ENCODE peak calls at places on chromosomes 2 and 18, in seven cellular contexts. M, W, T, V, Y, X and P are unnamed samples.

GRCh38 chr2:113167962-113168340 is 5.8 kb upstream of the PSD4 start:
- DNase-seq in M (no peak), W (no peak), T (no peak), V (no peak), Y (no peak), X (no peak), P (no peak)

GRCh38 chr18:5891361-5892215 is 3.7 kb downstream of the TMEM200C start:
- DNase-seq in M (peak), W (peak), T (no peak), V (no peak), Y (no peak), X (no peak), P (no peak)

GRCh38 chr2:98578231-98578630 is 30.1 kb downstream of the COA5 start:
- DNase-seq in M (no peak), W (no peak), T (no peak), V (no peak), Y (no peak), X (no peak), P (no peak)

GRCh38 chr2:3435440-3435839 is 55.9 kb downstream of the TRAPPC12 start:
- DNase-seq in M (no peak), W (no peak), T (no peak), V (no peak), Y (no peak), X (no peak), P (no peak)

GRCh38 chr2:53208815-53209214 is 558.8 kb upstream of the CHAC2 start:
- DNase-seq in M (no peak), W (no peak), T (no peak), V (no peak), Y (no peak), X (no peak), P (no peak)

GRCh38 chr2:191215666-191216065 is 29.5 kb upstream of the MYO1B start:
- DNase-seq in M (no peak), W (no peak), T (peak), V (no peak), Y (no peak), X (no peak), P (no peak)

GRCh38 chr2:30230479-30230854 is 867 bp upstream of the LBH start:
- DNase-seq in M (peak), W (peak), T (no peak), V (no peak), Y (peak), X (peak), P (no peak)

GRCh38 chr2:26651458-26652155 is 10.4 kb upstream of the CIB4 start:
- DNase-seq in M (no peak), W (no peak), T (no peak), V (no peak), Y (peak), X (no peak), P (no peak)

GRCh38 chr2:231299267-231299666 is 96.2 kb upstream of the B3GNT7 start:
- DNase-seq in M (no peak), W (no peak), T (no peak), V (peak), Y (no peak), X (no peak), P (no peak)

GRCh38 chr2:169221745-169222369 is 140.5 kb downstream of the LRP2 start:
- DNase-seq in M (no peak), W (no peak), T (peak), V (peak), Y (peak), X (peak), P (no peak)

GRCh38 chr18:79856119-79857080 is 58.7 kb downstream of the KCNG2 start:
- DNase-seq in M (no peak), W (peak), T (peak), V (peak), Y (peak), X (peak), P (no peak)

GRCh38 chr2:84880645-84881521 is at the start of gene TRABD2A:
- DNase-seq in M (peak), W (no peak), T (peak), V (no peak), Y (peak), X (no peak), P (no peak)

GRCh38 chr2:55282110-55282917 is 13.3 kb upstream of the MTIF2 start:
- DNase-seq in M (peak), W (peak), T (peak), V (peak), Y (peak), X (peak), P (no peak)

GRCh38 chr2:64422466-64422865 is 31.5 kb upstream of the LGALSL start:
- DNase-seq in M (no peak), W (no peak), T (peak), V (no peak), Y (no peak), X (no peak), P (no peak)

GRCh38 chr2:112831380-112831930 is 5.1 kb downstream of the IL1B start:
- DNase-seq in M (peak), W (no peak), T (no peak), V (no peak), Y (no peak), X (peak), P (no peak)

GRCh38 chr18:28357785-28358401 is 181.0 kb upstream of the CDH2 start:
- DNase-seq in M (no peak), W (no peak), T (peak), V (no peak), Y (no peak), X (peak), P (no peak)

GRCh38 chr2:181320638-181321037 is 136.5 kb upstream of the ITGA4 start:
- DNase-seq in M (no peak), W (no peak), T (no peak), V (no peak), Y (no peak), X (no peak), P (no peak)

GRCh38 chr2:86491088-86491487 is 49.9 kb downstream of the KDM3A start:
- DNase-seq in M (no peak), W (no peak), T (no peak), V (no peak), Y (no peak), X (no peak), P (no peak)

GRCh38 chr2:8402222-8402621 is 279.6 kb upstream of the ID2 start:
- DNase-seq in M (no peak), W (no peak), T (no peak), V (no peak), Y (no peak), X (no peak), P (no peak)

GRCh38 chr2:141523199-141523598 is 607.6 kb downstream of the LRP1B start:
- DNase-seq in M (no peak), W (no peak), T (no peak), V (no peak), Y (no peak), X (no peak), P (no peak)

GRCh38 chr18:36354989-36355388 is 57.5 kb downstream of the FHOD3 start:
- DNase-seq in M (no peak), W (no peak), T (peak), V (peak), Y (peak), X (peak), P (no peak)

GRCh38 chr2:158043181-158043948 is 58.3 kb upstream of the UPP2 start:
- DNase-seq in M (no peak), W (no peak), T (no peak), V (no peak), Y (no peak), X (no peak), P (no peak)

GRCh38 chr2:73901143-73901542 is 8.3 kb downstream of the ACTG2 start:
- DNase-seq in M (no peak), W (no peak), T (no peak), V (no peak), Y (no peak), X (no peak), P (no peak)

GRCh38 chr2:73902284-73902683 is 9.5 kb downstream of the ACTG2 start:
- DNase-seq in M (no peak), W (no peak), T (no peak), V (no peak), Y (no peak), X (no peak), P (no peak)

GRCh38 chr2:73897240-73897583 is 4.4 kb downstream of the ACTG2 start:
- DNase-seq in M (no peak), W (no peak), T (no peak), V (no peak), Y (no peak), X (no peak), P (no peak)

GRCh38 chr2:73897934-73898333 is 5.1 kb downstream of the ACTG2 start:
- DNase-seq in M (no peak), W (no peak), T (no peak), V (no peak), Y (no peak), X (no peak), P (no peak)

DNA sequence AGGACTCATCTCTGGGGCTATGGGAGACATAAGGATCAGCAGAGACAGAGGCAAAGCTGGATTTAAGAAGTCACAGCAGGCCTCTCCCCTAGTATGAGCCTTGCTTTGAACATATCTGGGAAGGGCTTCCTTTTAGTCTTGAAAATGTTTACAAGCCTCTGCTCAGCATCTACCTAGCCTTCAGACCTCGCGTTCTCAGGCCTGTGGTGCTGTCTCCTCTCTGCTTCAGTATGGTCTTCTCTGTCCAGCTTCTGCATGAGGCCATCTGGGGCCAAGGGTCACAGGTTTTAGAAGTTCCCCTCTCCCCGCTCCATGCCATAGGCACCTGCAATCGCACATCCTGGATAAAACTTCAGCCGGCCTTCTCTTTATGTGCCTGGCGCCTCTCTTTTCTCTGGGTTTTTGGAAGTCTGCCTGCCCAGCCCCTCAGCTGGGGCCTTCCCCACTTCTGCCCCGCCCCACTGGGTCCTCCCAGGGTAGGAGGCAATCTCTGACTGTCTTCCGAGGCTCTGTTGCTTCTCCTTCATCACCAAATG is 7.1 kb downstream of the ACTG2 start:
- DNase-seq in M (no peak), W (no peak), T (no peak), V (no peak), Y (no peak), X (no peak), P (no peak)
- H3K4me3 ChIP-seq in M (no peak), W (no peak), T (no peak), V (no peak), Y (no peak), X (no peak), P (no peak)

GRCh38 chr2:173496746-173497145 is 142.1 kb downstream of the CDCA7 start:
- DNase-seq in M (no peak), W (no peak), T (peak), V (no peak), Y (peak), X (peak), P (no peak)
- H3K4me3 ChIP-seq in M (no peak), W (no peak), T (peak), V (no peak), Y (peak), X (no peak), P (no peak)

GRCh38 chr2:239912171-239912937 is 112.8 kb downstream of the NDUFA10 start:
- DNase-seq in M (peak), W (peak), T (no peak), V (no peak), Y (no peak), X (no peak), P (no peak)
- H3K4me3 ChIP-seq in M (no peak), W (no peak), T (no peak), V (no peak), Y (no peak), X (no peak), P (no peak)

GRCh38 chr2:38233231-38233983 is 143.7 kb downstream of the ATL2 start:
- DNase-seq in M (no peak), W (no peak), T (peak), V (peak), Y (peak), X (peak), P (no peak)
- H3K4me3 ChIP-seq in M (no peak), W (no peak), T (peak), V (no peak), Y (peak), X (no peak), P (no peak)

GRCh38 chr2:176078440-176079284 is 5.1 kb downstream of the EVX2 start:
- DNase-seq in M (no peak), W (no peak), T (no peak), V (no peak), Y (no peak), X (no peak), P (no peak)
- H3K4me3 ChIP-seq in M (no peak), W (no peak), T (peak), V (no peak), Y (peak), X (no peak), P (no peak)

DNA sequence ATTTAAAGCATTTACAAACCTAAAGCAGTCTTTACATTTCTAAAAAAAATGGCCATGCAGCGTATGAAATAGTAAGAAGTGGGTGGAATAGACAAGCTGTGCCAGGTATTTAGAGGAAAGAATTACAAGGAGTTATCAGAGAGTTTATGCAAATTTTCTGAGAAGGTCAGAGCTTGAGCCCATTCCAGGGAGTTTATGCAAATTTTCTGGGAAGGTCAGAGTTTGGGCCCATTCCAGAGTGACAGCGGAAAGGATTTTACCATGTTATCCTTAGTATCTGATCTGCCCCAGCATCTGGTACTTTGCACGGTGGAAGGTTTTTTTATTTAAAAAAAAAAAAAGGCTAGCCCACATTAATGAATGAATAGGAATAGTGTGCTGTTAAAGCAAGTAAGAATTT is 1.4 kb upstream of the DOK6 start:
- DNase-seq in M (no peak), W (no peak), T (no peak), V (no peak), Y (no peak), X (no peak), P (no peak)
- H3K4me3 ChIP-seq in M (no peak), W (no peak), T (no peak), V (no peak), Y (no peak), X (no peak), P (no peak)